ENCODE peak calls at places on chromosome 1, in nine cellular contexts. L, T, Y, U, W, S, X, Q and P are unnamed samples.

GRCh38 chr1:213014642-213015041 is 1.0 kb downstream of the ANGEL2 start:
- DNase-seq in Y (no peak), Q (no peak), L (peak; percentile 45), U (peak; percentile 27), X (peak; percentile 28), S (no peak), T (peak; percentile 28), W (no peak), P (peak; percentile 49)

GRCh38 chr1:236103646-236104218 is 38.6 kb upstream of the GPR137B start:
- DNase-seq in S (peak; percentile 23), Y (no peak), Q (peak; percentile 60), L (peak; percentile 71), T (peak; percentile 61), W (peak; percentile 81), X (peak; percentile 66), U (peak; percentile 86), P (peak; percentile 52)

GRCh38 chr1:93829061-93829460 is 49.9 kb downstream of the DNTTIP2 start:
- DNase-seq in S (no peak), Y (no peak), U (no peak), W (no peak), T (no peak), X (no peak), L (peak; percentile 3), Q (no peak), P (no peak)

GRCh38 chr1:234683856-234684632 is 74.1 kb upstream of the IRF2BP2 start:
- DNase-seq in W (peak; percentile 67), Y (peak; percentile 75), X (peak; percentile 93), L (peak; percentile 73), S (peak; percentile 67), Q (peak; percentile 66), T (peak; percentile 95), U (peak; percentile 78), P (peak; percentile 64)

GRCh38 chr1:155313266-155313665 is 4.6 kb downstream of the FDPS start:
- DNase-seq in L (no peak), U (no peak), W (no peak), S (no peak), T (no peak), Q (no peak), Y (no peak), X (no peak), P (no peak)

GRCh38 chr1:21594495-21594894 is 74.7 kb downstream of the RAP1GAP start:
- DNase-seq in S (no peak), T (peak; percentile 40), W (no peak), L (no peak), Y (no peak), Q (no peak), X (peak; percentile 16), U (peak; percentile 35), P (no peak)

GRCh38 chr1:20702416-20702815 is 15.4 kb downstream of the KIF17 start:
- DNase-seq in W (peak; percentile 14), S (no peak), X (peak; percentile 28), T (no peak), Q (peak; percentile 27), L (peak; percentile 6), U (peak; percentile 47), Y (no peak), P (no peak)

GRCh38 chr1:31755197-31755611 is 8.9 kb downstream of the ADGRB2 start:
- DNase-seq in Y (no peak), L (peak; percentile 4), X (no peak), T (no peak), S (no peak), U (peak; percentile 33), Q (no peak), W (peak; percentile 41), P (no peak)

GRCh38 chr1:40653851-40654537 is 11.5 kb downstream of the RIMS3 start:
- DNase-seq in Q (no peak), S (no peak), T (no peak), X (no peak), Y (no peak), W (no peak), L (peak; percentile 54), U (no peak), P (no peak)

GRCh38 chr1:212958175-212958574 is 7.8 kb downstream of the VASH2 start:
- DNase-seq in S (no peak), W (no peak), T (peak; percentile 49), Q (no peak), Y (no peak), X (no peak), U (no peak), L (peak; percentile 20), P (no peak)

GRCh38 chr1:172818841-172819527 is 160.1 kb downstream of the FASLG start:
- DNase-seq in U (no peak), Y (no peak), X (peak; percentile 33), W (no peak), T (no peak), S (no peak), Q (no peak), L (no peak), P (no peak)

GRCh38 chr1:58768971-58769808 is 14.7 kb downstream of the JUN start:
- DNase-seq in X (peak; percentile 74), Y (peak; percentile 82), W (no peak), L (peak; percentile 75), T (peak; percentile 57), U (peak; percentile 67), Q (peak; percentile 81), S (peak; percentile 81), P (peak; percentile 75)

GRCh38 chr1:58885998-58886397 is 102.2 kb upstream of the JUN start:
- DNase-seq in S (peak; percentile 53), X (peak; percentile 58), L (no peak), U (peak; percentile 45), Q (no peak), W (no peak), Y (no peak), T (peak; percentile 40), P (no peak)

GRCh38 chr1:40930174-40930573 is 49.3 kb upstream of the CTPS1 start:
- DNase-seq in T (no peak), S (no peak), X (no peak), W (no peak), Y (no peak), U (no peak), L (peak; percentile 67), Q (no peak), P (no peak)

GRCh38 chr1:206766251-206766856 is 4.2 kb upstream of the IL19 start:
- DNase-seq in L (no peak), Q (peak; percentile 61), X (peak; percentile 82), T (peak; percentile 96), Y (peak; percentile 76), S (no peak), W (peak; percentile 51), U (peak; percentile 60), P (no peak)

GRCh38 chr1:193846881-193847280 is 660.5 kb upstream of the B3GALT2 start:
- DNase-seq in U (no peak), S (no peak), L (peak; percentile 41), T (no peak), Q (no peak), X (no peak), Y (no peak), W (no peak), P (no peak)

GRCh38 chr1:5744342-5744741 is 247.9 kb downstream of the NPHP4 start:
- DNase-seq in S (peak; percentile 3), X (no peak), W (no peak), Y (peak; percentile 14), L (no peak), Q (no peak), U (no peak), T (no peak), P (no peak)

GRCh38 chr1:226097866-226098625 is 35.5 kb downstream of the H3-3A start:
- DNase-seq in S (no peak), U (peak; percentile 52), Q (no peak), T (peak; percentile 59), W (no peak), Y (no peak), L (no peak), X (peak; percentile 93), P (no peak)

GRCh38 chr1:31768939-31769704 is 5.0 kb upstream of the ADGRB2 start:
- DNase-seq in T (no peak), X (no peak), W (no peak), S (no peak), Y (no peak), Q (no peak), U (no peak), L (peak; percentile 62), P (no peak)